ENCODE peak calls at places on chromosomes 5 and 9, in four cellular contexts. L, K, E and O are unnamed samples.

GRCh38 chr5:122149691-122150090 is 20.3 kb downstream of the ZNF474 start:
- DNase-seq in E (no peak), L (no peak), K (no peak), O (no peak)

GRCh38 chr5:13189532-13189931 is 755.0 kb downstream of the DNAH5 start:
- DNase-seq in E (no peak), K (no peak), L (no peak), O (no peak)

GRCh38 chr9:82247318-82247717 is 258.7 kb downstream of the SPATA31D1 start:
- DNase-seq in L (no peak), E (no peak), K (no peak), O (no peak)

GRCh38 chr9:121802753-121803152 is 151.3 kb downstream of the DAB2IP start:
- DNase-seq in K (no peak), E (no peak), L (no peak), O (no peak)

GRCh38 chr5:51960617-51961115 is 577.4 kb downstream of the ISL1 start:
- DNase-seq in E (no peak), L (no peak), K (no peak), O (no peak)

GRCh38 chr9:87199819-87200218 is 252.5 kb upstream of the GAS1 start:
- DNase-seq in E (no peak), K (no peak), L (no peak), O (no peak)

GRCh38 chr9:68507098-68507795 is 33.4 kb downstream of the TMEM252 start:
- DNase-seq in E (no peak), L (peak; percentile 16), K (no peak), O (peak; percentile 14)

GRCh38 chr5:78514427-78515345 is 133.9 kb downstream of the LHFPL2 start:
- DNase-seq in K (no peak), E (no peak), L (no peak), O (no peak)

GRCh38 chr9:106945727-106946690 is 83.0 kb downstream of the ZNF462 start:
- DNase-seq in L (no peak), E (no peak), K (no peak), O (no peak)

GRCh38 chr9:121738969-121739368 is 87.5 kb downstream of the DAB2IP start:
- DNase-seq in K (no peak), E (no peak), L (no peak), O (no peak)

GRCh38 chr9:100455470-100455869 is 17.5 kb upstream of the TMEFF1 start:
- DNase-seq in K (no peak), E (no peak), L (no peak), O (no peak)

GRCh38 chr9:114274217-114274616 is 48.7 kb upstream of the ORM1 start:
- DNase-seq in L (no peak), K (no peak), E (no peak), O (no peak)

GRCh38 chr9:99056876-99057664 is 47.8 kb upstream of the TGFBR1 start:
- DNase-seq in K (no peak), L (no peak), E (no peak), O (no peak)

GRCh38 chr5:1805736-1806135 is 4.5 kb downstream of the NDUFS6 start:
- DNase-seq in L (no peak), K (no peak), E (no peak), O (no peak)

GRCh38 chr9:127283917-127284316 is 19.3 kb downstream of the GARNL3 start:
- DNase-seq in K (no peak), L (peak; percentile 21), E (no peak), O (no peak)

GRCh38 chr5:76331139-76331538 is 71.9 kb upstream of the IQGAP2 start:
- DNase-seq in K (no peak), L (peak; percentile 55), E (no peak), O (no peak)

GRCh38 chr5:139854029-139854605 is 58.5 kb downstream of the PSD2 start:
- DNase-seq in E (no peak), L (no peak), K (no peak), O (no peak)

GRCh38 chr9:75941066-75941465 is 50.6 kb downstream of the PCSK5 start:
- DNase-seq in K (no peak), E (no peak), L (no peak), O (no peak)

GRCh38 chr5:37792976-37793328 is 46.9 kb downstream of the GDNF start:
- DNase-seq in E (peak; percentile 49), L (no peak), K (no peak), O (no peak)

GRCh38 chr5:158119852-158120708 is 261.1 kb upstream of the CLINT1 start:
- DNase-seq in L (no peak), E (no peak), K (no peak), O (no peak)

GRCh38 chr9:96087669-96088299 is 212.3 kb downstream of the ERCC6L2 start:
- DNase-seq in K (no peak), E (no peak), L (peak; percentile 52), O (no peak)

GRCh38 chr9:20321683-20322082 is 300.6 kb downstream of the MLLT3 start:
- DNase-seq in E (no peak), K (peak; percentile 39), L (no peak), O (no peak)

GRCh38 chr5:135578685-135579341 is at the start of gene CXCL14:
- DNase-seq in L (peak; percentile 87), E (no peak), K (no peak), O (no peak)

GRCh38 chr5:59428391-59428790 is 465.1 kb downstream of the PDE4D start:
- DNase-seq in K (no peak), E (no peak), L (no peak), O (no peak)

GRCh38 chr5:106862450-106863193 is 808.1 kb downstream of the EFNA5 start:
- DNase-seq in K (no peak), L (no peak), E (peak; percentile 94), O (no peak)

GRCh38 chr9:35756743-35757526 is 2.9 kb upstream of the MSMP start:
- DNase-seq in K (peak; percentile 60), E (peak; percentile 56), L (peak; percentile 78), O (peak; percentile 68)

GRCh38 chr5:139775872-139776271 is 19.7 kb upstream of the PSD2 start:
- DNase-seq in E (no peak), L (no peak), K (no peak), O (no peak)

GRCh38 chr5:157543825-157544622 is 31.6 kb downstream of the ADAM19 start:
- DNase-seq in E (no peak), K (no peak), L (no peak), O (no peak)

GRCh38 chr9:2414465-2414864 is 207.1 kb upstream of the VLDLR start:
- DNase-seq in K (no peak), E (no peak), L (no peak), O (no peak)

GRCh38 chr5:175857986-175858385 is 13.4 kb upstream of the CPLX2 start:
- DNase-seq in E (no peak), K (no peak), L (no peak), O (no peak)

GRCh38 chr9:81906656-81907055 is 21.6 kb upstream of the SPATA31D4 start:
- DNase-seq in L (no peak), K (no peak), E (no peak), O (no peak)

GRCh38 chr5:14906628-14907027 is 35.0 kb upstream of the ANKH start:
- DNase-seq in K (no peak), E (no peak), L (no peak), O (no peak)

GRCh38 chr5:153711755-153712154 is 221.3 kb downstream of the GRIA1 start:
- DNase-seq in E (no peak), K (no peak), L (no peak), O (no peak)

GRCh38 chr9:17832812-17833211 is 253.9 kb downstream of the SH3GL2 start:
- DNase-seq in L (no peak), E (no peak), K (no peak), O (no peak)

GRCh38 chr9:36888551-36888950 is 145.5 kb downstream of the PAX5 start:
- DNase-seq in K (no peak), L (no peak), E (no peak), O (no peak)